ENCODE peak calls at places on chromosomes 7 and 10, in four cellular contexts. L is H9, W is mesendoderm, S is H1. Z is an unnamed sample.

GRCh38 chr7:156751319-156751718 is 110.7 kb downstream of the RNF32 start:
- DNase-seq in L (no peak), W (no peak), S (no peak), Z (peak; percentile 97)

GRCh38 chr7:77454802-77455201 is 38.7 kb upstream of the GSAP start:
- DNase-seq in L (no peak), W (no peak), S (no peak), Z (no peak)

GRCh38 chr7:68148440-68148839 is 1151.8 kb downstream of the TYW1 start:
- DNase-seq in L (no peak), W (no peak), S (no peak), Z (no peak)

GRCh38 chr7:30976381-30976780 is 12.6 kb downstream of the GHRHR start:
- DNase-seq in L (peak; percentile 8), W (no peak), S (no peak), Z (no peak)

GRCh38 chr7:155810607-155811559 is 1.4 kb downstream of the SHH start:
- DNase-seq in L (no peak), W (peak; percentile 41), S (no peak), Z (no peak)

GRCh38 chr10:103693070-103693811 is 162.1 kb downstream of the SH3PXD2A start:
- DNase-seq in L (no peak), W (peak; percentile 32), S (no peak), Z (no peak)

GRCh38 chr10:95133016-95133752 is 60.9 kb upstream of the ACSM6 start:
- DNase-seq in L (peak; percentile 84), W (peak; percentile 95), S (peak; percentile 67), Z (peak; percentile 73)

GRCh38 chr7:82405291-82405690 is 38.3 kb downstream of the CACNA2D1 start:
- DNase-seq in L (no peak), W (no peak), S (no peak), Z (no peak)

GRCh38 chr10:125000366-125001312 is 58.7 kb downstream of the ZRANB1 start:
- DNase-seq in L (no peak), W (peak; percentile 28), S (no peak), Z (peak; percentile 57)

GRCh38 chr7:124643196-124643850 is 122.3 kb downstream of the GPR37 start:
- DNase-seq in L (no peak), W (no peak), S (no peak), Z (no peak)
- H3K18ac ChIP-seq in L (no peak overlapping the region), W (no peak overlapping the region), S (no peak overlapping the region), Z (no peak overlapping the region)

DNA sequence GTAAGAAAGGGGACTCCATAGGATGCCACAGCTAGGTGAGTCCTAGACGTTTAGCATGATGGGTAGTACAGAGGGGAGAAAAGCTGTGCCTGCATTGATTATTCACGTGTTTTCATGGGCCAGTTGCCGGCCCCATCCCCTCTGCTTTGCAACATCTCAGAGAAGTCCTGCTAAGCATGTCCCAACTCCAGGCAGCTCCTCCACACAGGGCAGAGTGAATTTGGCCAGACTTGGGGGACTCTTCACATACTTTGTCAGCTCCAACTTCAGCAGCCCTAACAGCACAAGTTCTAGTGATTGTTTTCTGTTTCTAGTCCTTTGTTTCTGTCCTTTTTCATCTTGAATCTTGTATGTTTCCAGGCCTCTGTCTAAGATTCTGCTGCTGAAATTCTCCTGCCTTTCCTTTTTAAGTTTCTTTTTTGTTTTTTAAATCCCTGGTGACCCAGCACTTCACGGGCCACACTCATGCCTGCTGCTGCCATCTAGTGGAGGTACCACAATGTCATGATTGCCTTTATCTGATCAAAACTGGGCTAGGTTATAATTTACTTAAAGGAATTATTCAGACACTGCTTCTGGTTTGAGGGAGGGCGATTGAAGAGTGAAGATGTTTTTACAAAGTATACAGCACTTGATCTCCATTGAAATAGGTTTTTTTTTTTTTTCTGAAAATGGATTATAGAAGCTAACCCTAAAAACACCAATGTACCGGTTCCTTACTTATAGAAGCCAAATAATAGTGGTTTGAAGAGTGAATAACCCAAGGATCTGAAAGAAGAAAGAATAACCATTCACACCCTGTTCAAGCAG is 276.9 kb downstream of the CSTF2T start:
- DNase-seq in L (peak; percentile 55), W (peak; percentile 63), S (peak; percentile 7), Z (peak; percentile 76)
- H3K56ac ChIP-seq in L (no peak overlapping the region), W (peak overlapping the region; percentile 0), S (no peak overlapping the region), Z (peak overlapping the region; percentile 40)

GRCh38 chr7:1495564-1496242 is 8.5 kb downstream of the INTS1 start:
- DNase-seq in L (no peak), W (no peak), S (no peak), Z (no peak)
- H3K18ac ChIP-seq in L (no peak overlapping the region), W (no peak overlapping the region), S (no peak overlapping the region), Z (no peak overlapping the region)

DNA sequence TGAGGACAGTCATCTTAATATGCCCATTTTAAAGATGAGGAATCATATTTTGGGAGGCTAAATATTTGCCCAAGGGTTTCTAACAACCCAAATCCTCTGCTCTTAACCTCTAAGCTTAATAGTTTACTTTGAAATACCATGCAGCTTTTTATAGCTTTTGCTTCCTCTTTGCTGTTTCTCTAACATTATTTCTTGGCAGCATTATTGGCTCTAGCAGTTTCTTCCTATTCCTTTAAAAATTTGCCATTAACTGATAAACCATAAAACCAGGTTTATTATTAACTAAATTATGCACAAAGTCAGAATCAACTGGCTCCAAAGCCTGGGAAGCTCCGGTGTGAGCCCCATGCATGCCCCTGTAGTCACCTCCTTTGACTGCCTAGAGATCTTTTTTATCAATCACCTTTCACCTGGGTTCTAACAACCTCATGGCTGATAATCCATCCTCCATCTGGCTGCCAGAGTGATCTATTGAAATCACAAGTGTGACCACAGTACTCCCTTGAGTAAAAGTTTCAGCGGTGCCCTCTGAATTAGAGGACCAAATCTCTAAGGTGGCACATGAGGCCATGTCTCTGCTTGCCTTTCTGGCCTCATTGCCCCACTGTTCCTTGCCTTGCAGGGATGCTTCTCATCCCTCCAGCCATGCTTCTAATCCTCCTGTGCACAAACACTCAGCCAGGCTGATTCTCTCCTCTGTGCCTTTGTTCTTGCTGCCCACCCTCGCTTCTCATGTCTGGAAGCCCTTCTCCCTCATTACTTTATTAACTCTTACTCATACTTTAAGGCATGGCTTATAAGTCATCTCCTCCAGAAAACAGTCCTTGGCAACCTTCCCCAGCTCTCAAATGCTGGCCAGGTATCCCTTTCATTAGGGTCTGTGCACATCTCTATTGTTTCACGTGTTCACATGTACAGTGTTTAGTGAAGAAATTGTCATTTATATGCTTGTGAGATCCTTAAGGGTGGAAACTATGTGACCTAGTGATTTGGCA is 62.6 kb downstream of the ITGB8 start:
- DNase-seq in L (no peak), W (no peak), S (no peak), Z (no peak)
- H3K56ac ChIP-seq in L (no peak overlapping the region), W (no peak overlapping the region), S (no peak overlapping the region), Z (no peak overlapping the region)

GRCh38 chr10:117518246-117518645 is 24.3 kb upstream of the EMX2 start:
- DNase-seq in L (peak; percentile 25), W (no peak), S (no peak), Z (no peak)
- H3K18ac ChIP-seq in L (no peak overlapping the region), W (no peak overlapping the region), S (no peak overlapping the region), Z (no peak overlapping the region)

DNA sequence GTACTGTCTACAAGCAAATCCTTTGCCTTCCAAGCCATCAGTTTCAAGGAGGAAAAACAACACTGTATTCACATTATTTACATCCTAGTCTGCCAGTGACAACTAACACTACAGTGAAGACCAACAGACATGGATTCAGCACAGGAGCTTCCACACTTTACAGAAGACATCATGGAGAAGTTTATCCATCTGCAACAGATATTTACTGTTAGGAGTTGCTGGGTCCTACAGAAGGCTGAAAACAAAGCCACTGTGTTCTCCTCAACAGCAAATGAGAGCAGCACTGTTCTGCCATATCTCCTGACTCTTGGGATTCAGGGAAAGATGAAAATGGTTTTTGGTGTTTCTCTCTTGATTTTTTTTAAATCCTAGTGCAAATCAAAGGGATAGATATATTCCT is 31.9 kb downstream of the NAPEPLD start:
- DNase-seq in L (no peak), W (no peak), S (no peak), Z (no peak)
- H3K56ac ChIP-seq in L (no peak overlapping the region), W (no peak overlapping the region), S (no peak overlapping the region), Z (no peak overlapping the region)

GRCh38 chr10:70370766-70371165 is 11.7 kb downstream of the LRRC20 start:
- DNase-seq in L (no peak), W (no peak), S (no peak), Z (no peak)

GRCh38 chr10:70371846-70372245 is 10.6 kb downstream of the LRRC20 start:
- DNase-seq in L (no peak), W (no peak), S (no peak), Z (no peak)

GRCh38 chr10:70369498-70370018 is 12.9 kb downstream of the LRRC20 start:
- DNase-seq in L (no peak), W (no peak), S (no peak), Z (no peak)

GRCh38 chr10:70367195-70367796 is 15.1 kb downstream of the LRRC20 start:
- DNase-seq in L (no peak), W (no peak), S (no peak), Z (peak; percentile 94)

GRCh38 chr10:70368774-70369482 is 13.5 kb downstream of the LRRC20 start:
- DNase-seq in L (peak; percentile 56), W (no peak), S (no peak), Z (no peak)
- H3K18ac ChIP-seq in L (no peak overlapping the region), W (no peak overlapping the region), S (no peak overlapping the region), Z (no peak overlapping the region)

Z was measured in IMR-90.